ENCODE peak calls at places on chromosomes 12 and 14, in eight cellular contexts. One of them, this sample, is unnamed.

GRCh38 chr12:6788972-6789905 is at the start of gene CD4:
- DNase-seq in GM23338: peak
- DNase-seq in K562: no peak
- DNase-seq in HCT116: no peak
- DNase-seq in SK-N-SH: no peak
- DNase-seq in H1: no peak
- DNase-seq in HepG2: no peak
- DNase-seq in GM12878: no peak
- DNase-seq in this sample: no peak

GRCh38 chr14:105857223-105857815 is 330.9 kb downstream of the TMEM121 start:
- DNase-seq in GM23338: no peak
- DNase-seq in K562: no peak
- DNase-seq in HCT116: no peak
- DNase-seq in SK-N-SH: no peak
- DNase-seq in H1: no peak
- DNase-seq in HepG2: no peak
- DNase-seq in GM12878: no peak
- DNase-seq in this sample: no peak

GRCh38 chr12:16385779-16386646 is 38.6 kb downstream of the MGST1 start:
- DNase-seq in GM23338: peak
- DNase-seq in K562: no peak
- DNase-seq in HCT116: no peak
- DNase-seq in SK-N-SH: peak
- DNase-seq in H1: no peak
- DNase-seq in HepG2: peak
- DNase-seq in GM12878: peak
- DNase-seq in this sample: peak

GRCh38 chr12:125110641-125111360 is 45.6 kb downstream of the AACS start:
- DNase-seq in GM23338: no peak
- DNase-seq in K562: no peak
- DNase-seq in HCT116: no peak
- DNase-seq in SK-N-SH: no peak
- DNase-seq in H1: no peak
- DNase-seq in HepG2: no peak
- DNase-seq in GM12878: no peak
- DNase-seq in this sample: no peak

GRCh38 chr14:36585100-36585499 is 2.7 kb upstream of the NKX2-8 start:
- DNase-seq in GM23338: no peak
- DNase-seq in K562: no peak
- DNase-seq in HCT116: no peak
- DNase-seq in SK-N-SH: no peak
- DNase-seq in H1: no peak
- DNase-seq in HepG2: peak
- DNase-seq in GM12878: no peak
- DNase-seq in this sample: no peak

GRCh38 chr14:86796221-86797074 is 1196.5 kb downstream of the GALC start:
- DNase-seq in GM23338: no peak
- DNase-seq in K562: no peak
- DNase-seq in HCT116: no peak
- DNase-seq in SK-N-SH: no peak
- DNase-seq in H1: no peak
- DNase-seq in HepG2: peak
- DNase-seq in GM12878: no peak
- DNase-seq in this sample: no peak

GRCh38 chr14:99001241-99001640 is 270.8 kb downstream of the BCL11B start:
- DNase-seq in GM23338: no peak
- DNase-seq in K562: no peak
- DNase-seq in HCT116: no peak
- DNase-seq in SK-N-SH: no peak
- DNase-seq in H1: no peak
- DNase-seq in HepG2: no peak
- DNase-seq in GM12878: no peak
- DNase-seq in this sample: no peak

GRCh38 chr12:28993720-28994119 is 155.4 kb upstream of the FAR2 start:
- DNase-seq in GM23338: no peak
- DNase-seq in K562: no peak
- DNase-seq in HCT116: no peak
- DNase-seq in SK-N-SH: no peak
- DNase-seq in H1: no peak
- DNase-seq in HepG2: no peak
- DNase-seq in GM12878: no peak
- DNase-seq in this sample: no peak

GRCh38 chr12:103930787-103931536 is 752 bp downstream of the HSP90B1 start:
- DNase-seq in GM23338: peak
- DNase-seq in K562: peak
- DNase-seq in HCT116: no peak
- DNase-seq in SK-N-SH: no peak
- DNase-seq in H1: no peak
- DNase-seq in HepG2: peak
- DNase-seq in GM12878: no peak
- DNase-seq in this sample: peak

GRCh38 chr14:93219103-93219726 is 12.2 kb downstream of the UBR7 start:
- DNase-seq in GM23338: peak
- DNase-seq in K562: no peak
- DNase-seq in HCT116: peak
- DNase-seq in SK-N-SH: peak
- DNase-seq in H1: no peak
- DNase-seq in HepG2: peak
- DNase-seq in GM12878: no peak
- DNase-seq in this sample: peak

GRCh38 chr12:124307556-124307825 is 12.6 kb downstream of the RFLNA start:
- DNase-seq in GM23338: no peak
- DNase-seq in K562: no peak
- DNase-seq in HCT116: no peak
- DNase-seq in SK-N-SH: no peak
- DNase-seq in H1: no peak
- DNase-seq in HepG2: no peak
- DNase-seq in GM12878: no peak
- DNase-seq in this sample: no peak

GRCh38 chr14:65230287-65230728 is 128.0 kb upstream of the MAX start:
- DNase-seq in GM23338: no peak
- DNase-seq in K562: peak
- DNase-seq in HCT116: no peak
- DNase-seq in SK-N-SH: peak
- DNase-seq in H1: no peak
- DNase-seq in HepG2: peak
- DNase-seq in GM12878: no peak
- DNase-seq in this sample: peak

GRCh38 chr12:104578453-104578852 is 121.7 kb downstream of the CHST11 start:
- DNase-seq in GM23338: no peak
- DNase-seq in K562: peak
- DNase-seq in HCT116: no peak
- DNase-seq in SK-N-SH: no peak
- DNase-seq in H1: no peak
- DNase-seq in HepG2: no peak
- DNase-seq in GM12878: no peak
- DNase-seq in this sample: no peak

GRCh38 chr14:103847954-103848719 is 762 bp upstream of the PPP1R13B start:
- DNase-seq in GM23338: peak
- DNase-seq in K562: peak
- DNase-seq in HCT116: no peak
- DNase-seq in SK-N-SH: peak
- DNase-seq in H1: no peak
- DNase-seq in HepG2: peak
- DNase-seq in GM12878: no peak
- DNase-seq in this sample: no peak

GRCh38 chr12:48351022-48351708 is 446 bp upstream of the ZNF641 start:
- DNase-seq in GM23338: peak
- DNase-seq in K562: no peak
- DNase-seq in HCT116: peak
- DNase-seq in SK-N-SH: no peak
- DNase-seq in H1: no peak
- DNase-seq in HepG2: peak
- DNase-seq in GM12878: no peak
- DNase-seq in this sample: peak
- TF ChIP-seq POLR2AphosphoS5 in GM23338: no peak
- TF ChIP-seq POLR2AphosphoS5 in K562: no peak
- TF ChIP-seq POLR2AphosphoS5 in HCT116: peak
- TF ChIP-seq POLR2AphosphoS5 in SK-N-SH: no peak
- TF ChIP-seq POLR2AphosphoS5 in H1: no peak
- TF ChIP-seq POLR2AphosphoS5 in HepG2: no peak
- TF ChIP-seq POLR2AphosphoS5 in GM12878: no peak
- TF ChIP-seq POLR2AphosphoS5 in this sample: no peak

DNA sequence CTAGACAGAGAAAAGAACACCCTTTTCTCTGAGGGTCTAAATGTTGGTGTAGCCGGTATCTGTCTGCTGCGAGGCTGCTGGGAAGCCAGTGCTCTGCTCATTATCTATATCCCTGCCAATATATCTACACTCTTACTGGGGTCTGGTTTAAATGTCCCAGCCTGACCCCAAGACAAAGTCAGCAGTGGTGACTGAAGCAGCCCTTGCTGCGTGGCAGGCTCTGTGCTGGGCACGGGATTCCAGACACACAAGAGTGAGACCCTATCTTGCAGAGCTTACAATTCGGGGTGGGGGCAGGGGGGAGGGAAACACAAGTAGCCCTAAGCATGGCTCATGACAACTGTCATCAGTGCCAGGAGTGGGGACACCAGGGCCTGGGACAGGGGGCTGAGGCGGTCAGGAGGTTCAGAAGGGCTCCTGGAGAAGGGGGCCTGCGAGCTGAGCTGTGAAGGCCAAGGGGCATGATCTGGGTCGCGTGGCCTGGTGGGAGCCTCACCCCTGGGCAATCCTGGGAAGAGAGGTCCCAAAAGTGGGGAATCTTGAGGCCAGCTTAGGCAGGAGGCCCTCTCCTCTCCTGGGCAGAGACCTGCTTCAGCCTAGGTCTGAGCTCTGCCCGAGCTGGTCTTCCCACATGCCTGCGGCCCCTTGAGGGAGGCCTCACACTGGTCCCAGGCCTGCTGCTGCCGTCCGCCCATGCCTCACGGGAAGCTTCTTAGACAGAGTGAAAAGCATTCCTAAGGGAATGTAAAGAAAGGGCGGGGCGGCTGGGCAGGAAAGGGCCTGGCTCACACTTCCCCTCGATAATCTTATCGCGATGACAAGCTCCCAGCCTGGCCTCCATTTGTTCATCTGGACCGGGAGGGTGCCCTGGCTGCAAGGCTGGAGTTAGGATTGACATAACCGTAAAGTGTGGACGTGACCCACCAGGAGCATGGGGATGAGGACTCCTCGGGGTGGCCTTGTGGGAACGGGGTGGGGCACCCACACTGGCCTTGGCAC is 7.3 kb upstream of the RCOR1 start:
- DNase-seq in GM23338: peak
- DNase-seq in K562: peak
- DNase-seq in HCT116: no peak
- DNase-seq in SK-N-SH: peak
- DNase-seq in H1: no peak
- DNase-seq in HepG2: no peak
- DNase-seq in GM12878: no peak
- DNase-seq in this sample: peak
- H3K4me2 ChIP-seq in GM23338: peak
- H3K4me2 ChIP-seq in K562: peak
- H3K4me2 ChIP-seq in HCT116: peak
- H3K4me2 ChIP-seq in SK-N-SH: no peak
- H3K4me2 ChIP-seq in H1: no peak
- H3K4me2 ChIP-seq in HepG2: peak
- H3K4me2 ChIP-seq in GM12878: no peak
- H3K4me2 ChIP-seq in this sample: no peak

GRCh38 chr14:32609388-32609787 is 280.3 kb downstream of the AKAP6 start:
- DNase-seq in GM23338: no peak
- DNase-seq in K562: no peak
- DNase-seq in HCT116: no peak
- DNase-seq in SK-N-SH: no peak
- DNase-seq in H1: no peak
- DNase-seq in HepG2: no peak
- DNase-seq in GM12878: no peak
- DNase-seq in this sample: no peak
- TF ChIP-seq POLR2AphosphoS5 in GM23338: no peak
- TF ChIP-seq POLR2AphosphoS5 in K562: no peak
- TF ChIP-seq POLR2AphosphoS5 in HCT116: no peak
- TF ChIP-seq POLR2AphosphoS5 in SK-N-SH: no peak
- TF ChIP-seq POLR2AphosphoS5 in H1: no peak
- TF ChIP-seq POLR2AphosphoS5 in HepG2: no peak
- TF ChIP-seq POLR2AphosphoS5 in GM12878: no peak
- TF ChIP-seq POLR2AphosphoS5 in this sample: no peak

GRCh38 chr12:107515446-107515958 is 170.1 kb upstream of the PWP1 start:
- DNase-seq in GM23338: peak
- DNase-seq in K562: no peak
- DNase-seq in HCT116: peak
- DNase-seq in SK-N-SH: no peak
- DNase-seq in H1: peak
- DNase-seq in HepG2: no peak
- DNase-seq in GM12878: no peak
- DNase-seq in this sample: peak
- H3K4me2 ChIP-seq in GM23338: no peak
- H3K4me2 ChIP-seq in K562: no peak
- H3K4me2 ChIP-seq in HCT116: peak
- H3K4me2 ChIP-seq in SK-N-SH: peak
- H3K4me2 ChIP-seq in H1: no peak
- H3K4me2 ChIP-seq in HepG2: no peak
- H3K4me2 ChIP-seq in GM12878: no peak
- H3K4me2 ChIP-seq in this sample: peak